ENCODE peak calls at places on chromosomes 12 and 14, in five cellular contexts. S is ELF-1; K is lower leg skin; Z is effector CD4-positive, alpha-beta T cell; H is Caki2. A is an unnamed sample.
A peak's percentile ranks its signal among the peaks of the same experiment; 100 is the strongest.

GRCh38 chr12:112839386-112839972 is 47.9 kb downstream of the RPH3A start:
- DNase-seq in S (peak; percentile 83), K (no peak), Z (no peak), H (peak; percentile 91), A (peak; percentile 69)

GRCh38 chr14:100275214-100275613 is 31.0 kb downstream of the SLC25A29 start:
- DNase-seq in S (no peak), K (no peak), Z (no peak), H (no peak), A (no peak)

GRCh38 chr14:81681466-81681865 is 147.8 kb upstream of the SEL1L start:
- DNase-seq in S (no peak), K (no peak), Z (no peak), H (no peak), A (no peak)

GRCh38 chr14:72000907-72001306 is 68.7 kb downstream of the RGS6 start:
- DNase-seq in S (no peak), K (no peak), Z (no peak), H (no peak), A (no peak)

GRCh38 chr12:31005256-31005943 is 68.3 kb upstream of the DDX11 start:
- DNase-seq in S (no peak), K (no peak), Z (no peak), H (no peak), A (no peak)

GRCh38 chr12:22415342-22416309 is 81.1 kb upstream of the ST8SIA1 start:
- DNase-seq in S (no peak), K (no peak), Z (no peak), H (peak; percentile 2), A (peak; percentile 31)

GRCh38 chr14:52081964-52082363 is 13.1 kb upstream of the NID2 start:
- DNase-seq in S (no peak), K (no peak), Z (no peak), H (no peak), A (no peak)

GRCh38 chr12:26971963-26972362 is 33.7 kb downstream of the FGFR1OP2 start:
- DNase-seq in S (no peak), K (no peak), Z (peak; percentile 51), H (no peak), A (no peak)

GRCh38 chr14:35383569-35384385 is 20.8 kb downstream of the NFKBIA start:
- DNase-seq in S (peak; percentile 27), K (no peak), Z (no peak), H (no peak), A (no peak)

GRCh38 chr12:100518376-100518775 is 44.7 kb downstream of the NR1H4 start:
- DNase-seq in S (no peak), K (no peak), Z (no peak), H (no peak), A (no peak)